ENCODE peak calls at places on chromosome 4, in nine cellular contexts. One of them, this sample, is unnamed. For H3K4me1, the result is how much of the 10 kb centered on the place peaks cover.

GRCh38 chr4:102061133-102061532 is 270.6 kb downstream of the BANK1 start:
- DNase-seq in mucosa of descending colon: no peak
- DNase-seq in GM23248: no peak
- DNase-seq in adipocyte: no peak
- DNase-seq in heart left ventricle: no peak
- DNase-seq in PC-9: no peak
- DNase-seq in uterus: no peak
- DNase-seq in heart right ventricle: no peak
- DNase-seq in MM.1S: peak
- DNase-seq in this sample: no peak

GRCh38 chr4:83208776-83209365 is 75.7 kb downstream of the COQ2 start:
- DNase-seq in MM.1S: no peak
- DNase-seq in heart right ventricle: no peak
- DNase-seq in mucosa of descending colon: no peak
- DNase-seq in heart left ventricle: no peak
- DNase-seq in GM23248: peak
- DNase-seq in adipocyte: peak
- DNase-seq in uterus: no peak
- DNase-seq in PC-9: no peak
- DNase-seq in this sample: no peak

GRCh38 chr4:109589119-109589518 is 29.1 kb downstream of the MCUB start:
- DNase-seq in mucosa of descending colon: no peak
- DNase-seq in heart left ventricle: no peak
- DNase-seq in heart right ventricle: no peak
- DNase-seq in PC-9: peak
- DNase-seq in MM.1S: no peak
- DNase-seq in GM23248: no peak
- DNase-seq in adipocyte: no peak
- DNase-seq in uterus: no peak
- DNase-seq in this sample: no peak

GRCh38 chr4:168528131-168528949 is 31.5 kb downstream of the PALLD start:
- DNase-seq in uterus: no peak
- DNase-seq in adipocyte: peak
- DNase-seq in GM23248: peak
- DNase-seq in heart right ventricle: no peak
- DNase-seq in PC-9: no peak
- DNase-seq in heart left ventricle: no peak
- DNase-seq in MM.1S: no peak
- DNase-seq in mucosa of descending colon: no peak
- DNase-seq in this sample: no peak

GRCh38 chr4:165872443-165873297 is at the start of gene TLL1:
- DNase-seq in heart left ventricle: peak
- DNase-seq in mucosa of descending colon: no peak
- DNase-seq in MM.1S: no peak
- DNase-seq in heart right ventricle: peak
- DNase-seq in uterus: no peak
- DNase-seq in PC-9: no peak
- DNase-seq in adipocyte: peak
- DNase-seq in GM23248: no peak
- DNase-seq in this sample: no peak

GRCh38 chr4:86451560-86452322 is 91.9 kb upstream of the MAPK10 start:
- DNase-seq in uterus: no peak
- DNase-seq in heart left ventricle: no peak
- DNase-seq in PC-9: peak
- DNase-seq in mucosa of descending colon: no peak
- DNase-seq in heart right ventricle: no peak
- DNase-seq in adipocyte: peak
- DNase-seq in MM.1S: no peak
- DNase-seq in GM23248: peak
- DNase-seq in this sample: no peak

GRCh38 chr4:48967626-48968025 is 18.4 kb upstream of the CWH43 start:
- DNase-seq in GM23248: peak
- DNase-seq in PC-9: no peak
- DNase-seq in MM.1S: no peak
- DNase-seq in heart right ventricle: no peak
- DNase-seq in uterus: no peak
- DNase-seq in adipocyte: peak
- DNase-seq in heart left ventricle: no peak
- DNase-seq in mucosa of descending colon: no peak
- DNase-seq in this sample: no peak

GRCh38 chr4:22991576-22991975 is 298.8 kb downstream of the GBA3 start:
- DNase-seq in GM23248: peak
- DNase-seq in MM.1S: no peak
- DNase-seq in PC-9: no peak
- DNase-seq in heart right ventricle: no peak
- DNase-seq in uterus: no peak
- DNase-seq in mucosa of descending colon: no peak
- DNase-seq in heart left ventricle: no peak
- DNase-seq in adipocyte: no peak
- DNase-seq in this sample: no peak

GRCh38 chr4:13093170-13093569 is 391.0 kb downstream of the RAB28 start:
- DNase-seq in MM.1S: no peak
- DNase-seq in heart right ventricle: no peak
- DNase-seq in uterus: peak
- DNase-seq in mucosa of descending colon: no peak
- DNase-seq in adipocyte: no peak
- DNase-seq in GM23248: no peak
- DNase-seq in PC-9: no peak
- DNase-seq in heart left ventricle: peak
- DNase-seq in this sample: no peak

GRCh38 chr4:73205482-73205881 is 53.1 kb downstream of the ANKRD17 start:
- DNase-seq in adipocyte: no peak
- DNase-seq in heart left ventricle: no peak
- DNase-seq in GM23248: no peak
- DNase-seq in mucosa of descending colon: no peak
- DNase-seq in heart right ventricle: no peak
- DNase-seq in uterus: no peak
- DNase-seq in PC-9: no peak
- DNase-seq in MM.1S: no peak
- DNase-seq in this sample: no peak

GRCh38 chr4:40563401-40563800 is 66.3 kb downstream of the RBM47 start:
- DNase-seq in GM23248: no peak
- DNase-seq in heart right ventricle: no peak
- DNase-seq in PC-9: peak
- DNase-seq in MM.1S: no peak
- DNase-seq in heart left ventricle: no peak
- DNase-seq in uterus: no peak
- DNase-seq in mucosa of descending colon: no peak
- DNase-seq in adipocyte: no peak
- DNase-seq in this sample: no peak

GRCh38 chr4:40562681-40563080 is 67.0 kb downstream of the RBM47 start:
- DNase-seq in PC-9: peak
- DNase-seq in adipocyte: no peak
- DNase-seq in MM.1S: no peak
- DNase-seq in heart right ventricle: no peak
- DNase-seq in GM23248: peak
- DNase-seq in uterus: no peak
- DNase-seq in mucosa of descending colon: no peak
- DNase-seq in heart left ventricle: no peak
- DNase-seq in this sample: no peak

GRCh38 chr4:40562208-40562607 is 67.5 kb downstream of the RBM47 start:
- DNase-seq in uterus: no peak
- DNase-seq in adipocyte: no peak
- DNase-seq in heart right ventricle: no peak
- DNase-seq in mucosa of descending colon: no peak
- DNase-seq in heart left ventricle: no peak
- DNase-seq in PC-9: peak
- DNase-seq in GM23248: no peak
- DNase-seq in MM.1S: no peak
- DNase-seq in this sample: no peak

GRCh38 chr4:40557741-40558140 is 71.9 kb downstream of the RBM47 start:
- DNase-seq in mucosa of descending colon: no peak
- DNase-seq in heart left ventricle: no peak
- DNase-seq in MM.1S: no peak
- DNase-seq in uterus: no peak
- DNase-seq in adipocyte: no peak
- DNase-seq in GM23248: no peak
- DNase-seq in heart right ventricle: no peak
- DNase-seq in PC-9: peak
- DNase-seq in this sample: no peak

DNA sequence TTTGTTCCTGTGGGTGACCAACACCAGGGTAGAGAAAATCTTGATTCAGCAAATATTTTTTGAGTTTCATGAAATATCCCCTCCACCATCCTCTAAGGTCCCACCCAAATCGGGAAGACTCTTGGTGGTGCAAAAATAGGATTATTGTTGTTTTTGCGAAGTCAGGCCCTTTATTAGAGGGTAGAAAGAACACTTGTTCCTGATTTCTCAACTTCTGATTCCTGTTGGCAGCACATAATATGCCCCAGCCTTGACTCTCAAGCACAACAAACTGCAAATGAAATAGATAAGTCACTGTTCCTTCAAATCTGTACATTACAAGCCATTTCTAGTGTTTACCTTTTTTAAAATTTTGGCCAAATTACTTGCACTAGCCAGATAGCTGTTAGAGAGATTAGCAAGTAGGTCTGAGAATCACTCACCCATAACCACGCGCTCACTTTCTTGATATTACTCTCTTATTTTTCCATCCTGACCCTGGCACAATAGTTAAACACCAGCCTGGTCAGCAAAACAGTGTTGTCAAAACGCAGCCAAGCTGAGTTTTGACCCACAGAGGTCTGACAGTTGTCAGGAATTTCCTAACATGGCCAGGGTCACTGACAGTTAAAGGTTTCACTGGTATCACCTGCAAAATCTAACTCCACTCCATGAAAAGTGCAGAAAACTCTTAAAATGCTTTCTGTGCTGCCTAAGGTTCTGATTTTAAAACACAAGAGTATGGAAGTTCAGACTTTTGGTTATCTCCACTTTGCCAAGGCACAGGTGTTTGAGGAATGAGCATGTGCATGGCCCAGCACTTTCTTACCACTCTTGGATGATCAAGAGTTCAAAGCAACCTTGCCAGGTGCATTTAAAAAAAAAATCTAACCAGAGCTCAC is 69.8 kb downstream of the RBM47 start:
- DNase-seq in MM.1S: no peak
- DNase-seq in heart right ventricle: no peak
- DNase-seq in PC-9: no peak
- DNase-seq in heart left ventricle: no peak
- DNase-seq in GM23248: no peak
- DNase-seq in mucosa of descending colon: no peak
- DNase-seq in uterus: no peak
- DNase-seq in adipocyte: no peak
- DNase-seq in this sample: no peak
- H3K4me1 ChIP-seq in MM.1S: under half
- H3K4me1 ChIP-seq in heart right ventricle: under half
- H3K4me1 ChIP-seq in PC-9: half or more
- H3K4me1 ChIP-seq in heart left ventricle: under half
- H3K4me1 ChIP-seq in GM23248: under half
- H3K4me1 ChIP-seq in mucosa of descending colon: under half
- H3K4me1 ChIP-seq in uterus: under half
- H3K4me1 ChIP-seq in adipocyte: under half
- H3K4me1 ChIP-seq in this sample: under half

DNA sequence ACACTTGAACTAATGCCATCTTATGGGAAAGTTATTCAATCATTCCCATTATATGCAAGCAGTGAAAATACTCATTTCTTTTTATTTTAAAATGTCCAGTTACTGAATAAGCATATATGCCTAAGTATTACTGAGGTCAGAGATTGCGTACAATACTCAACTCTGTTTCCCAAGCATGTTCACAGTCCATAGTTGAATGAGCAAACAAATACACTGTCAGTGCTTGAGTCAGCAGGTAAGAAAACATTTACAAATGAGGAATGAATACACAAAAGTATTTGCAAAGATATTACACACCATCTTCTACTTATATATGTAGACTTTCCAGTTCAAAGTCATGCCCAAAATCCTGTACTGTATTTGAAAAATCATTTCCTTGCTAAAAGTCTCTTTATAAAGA is 74.1 kb downstream of the TSPAN5 start:
- DNase-seq in heart left ventricle: no peak
- DNase-seq in mucosa of descending colon: no peak
- DNase-seq in heart right ventricle: no peak
- DNase-seq in adipocyte: no peak
- DNase-seq in uterus: no peak
- DNase-seq in PC-9: peak
- DNase-seq in MM.1S: no peak
- DNase-seq in GM23248: no peak
- DNase-seq in this sample: no peak
- H3K4me1 ChIP-seq in heart left ventricle: under half
- H3K4me1 ChIP-seq in mucosa of descending colon: under half
- H3K4me1 ChIP-seq in heart right ventricle: under half
- H3K4me1 ChIP-seq in adipocyte: under half
- H3K4me1 ChIP-seq in uterus: under half
- H3K4me1 ChIP-seq in PC-9: under half
- H3K4me1 ChIP-seq in MM.1S: under half
- H3K4me1 ChIP-seq in GM23248: under half
- H3K4me1 ChIP-seq in this sample: under half

GRCh38 chr4:3502941-3503936 is 29.0 kb downstream of the LRPAP1 start:
- DNase-seq in mucosa of descending colon: no peak
- DNase-seq in PC-9: no peak
- DNase-seq in adipocyte: no peak
- DNase-seq in GM23248: no peak
- DNase-seq in heart left ventricle: no peak
- DNase-seq in heart right ventricle: no peak
- DNase-seq in MM.1S: no peak
- DNase-seq in uterus: no peak
- DNase-seq in this sample: no peak
- H3K4me1 ChIP-seq in mucosa of descending colon: under half
- H3K4me1 ChIP-seq in PC-9: under half
- H3K4me1 ChIP-seq in adipocyte: under half
- H3K4me1 ChIP-seq in GM23248: under half
- H3K4me1 ChIP-seq in heart left ventricle: under half
- H3K4me1 ChIP-seq in heart right ventricle: under half
- H3K4me1 ChIP-seq in MM.1S: under half
- H3K4me1 ChIP-seq in uterus: under half
- H3K4me1 ChIP-seq in this sample: under half

GRCh38 chr4:27008693-27009092 is 148.1 kb downstream of the STIM2 start:
- DNase-seq in MM.1S: no peak
- DNase-seq in GM23248: peak
- DNase-seq in uterus: no peak
- DNase-seq in adipocyte: no peak
- DNase-seq in PC-9: no peak
- DNase-seq in heart right ventricle: no peak
- DNase-seq in mucosa of descending colon: no peak
- DNase-seq in heart left ventricle: no peak
- DNase-seq in this sample: no peak

GRCh38 chr4:27007507-27007906 is 146.9 kb downstream of the STIM2 start:
- DNase-seq in mucosa of descending colon: no peak
- DNase-seq in heart right ventricle: no peak
- DNase-seq in heart left ventricle: no peak
- DNase-seq in MM.1S: no peak
- DNase-seq in PC-9: no peak
- DNase-seq in GM23248: peak
- DNase-seq in adipocyte: peak
- DNase-seq in uterus: no peak
- DNase-seq in this sample: no peak

GRCh38 chr4:27005512-27006246 is 145.0 kb downstream of the STIM2 start:
- DNase-seq in adipocyte: peak
- DNase-seq in heart left ventricle: no peak
- DNase-seq in MM.1S: no peak
- DNase-seq in uterus: no peak
- DNase-seq in heart right ventricle: no peak
- DNase-seq in mucosa of descending colon: no peak
- DNase-seq in GM23248: peak
- DNase-seq in PC-9: no peak
- DNase-seq in this sample: no peak

GRCh38 chr4:27006247-27006603 is 145.6 kb downstream of the STIM2 start:
- DNase-seq in uterus: no peak
- DNase-seq in GM23248: peak
- DNase-seq in heart left ventricle: no peak
- DNase-seq in mucosa of descending colon: no peak
- DNase-seq in MM.1S: no peak
- DNase-seq in PC-9: no peak
- DNase-seq in heart right ventricle: no peak
- DNase-seq in adipocyte: no peak
- DNase-seq in this sample: no peak

GRCh38 chr4:27006646-27007045 is 146.0 kb downstream of the STIM2 start:
- DNase-seq in PC-9: no peak
- DNase-seq in MM.1S: no peak
- DNase-seq in adipocyte: no peak
- DNase-seq in heart right ventricle: no peak
- DNase-seq in mucosa of descending colon: no peak
- DNase-seq in heart left ventricle: no peak
- DNase-seq in GM23248: no peak
- DNase-seq in uterus: no peak
- DNase-seq in this sample: no peak
- H3K4me1 ChIP-seq in PC-9: under half
- H3K4me1 ChIP-seq in MM.1S: under half
- H3K4me1 ChIP-seq in adipocyte: half or more
- H3K4me1 ChIP-seq in heart right ventricle: under half
- H3K4me1 ChIP-seq in mucosa of descending colon: under half
- H3K4me1 ChIP-seq in heart left ventricle: under half
- H3K4me1 ChIP-seq in GM23248: half or more
- H3K4me1 ChIP-seq in uterus: under half
- H3K4me1 ChIP-seq in this sample: under half